ENCODE peak calls at places on chromosomes 3 and 15, in ten cellular contexts. One of them, this sample, is unnamed.

GRCh38 chr3:57228734-57229505 is 1.4 kb downstream of the APPL1 start:
- DNase-seq in gastrocnemius medialis: no peak
- DNase-seq in nucleus accumbens: no peak
- DNase-seq in KBM-7: peak; percentile 47
- DNase-seq in GM12864: no peak
- DNase-seq in brain microvascular endothelial cell: peak; percentile 29
- DNase-seq in CD4-positive, alpha-beta memory T cell: no peak
- DNase-seq in endodermal cell: no peak
- DNase-seq in H54: peak; percentile 25
- DNase-seq in AG08396: peak; percentile 65
- DNase-seq in this sample: peak; percentile 79

GRCh38 chr3:131699001-131699400 is 196.2 kb upstream of the MRPL3 start:
- DNase-seq in KBM-7: no peak
- DNase-seq in CD4-positive, alpha-beta memory T cell: no peak
- DNase-seq in GM12864: no peak
- DNase-seq in endodermal cell: no peak
- DNase-seq in nucleus accumbens: no peak
- DNase-seq in gastrocnemius medialis: no peak
- DNase-seq in brain microvascular endothelial cell: no peak
- DNase-seq in H54: no peak
- DNase-seq in AG08396: no peak
- DNase-seq in this sample: no peak

GRCh38 chr3:10116138-10116460 is 624 bp downstream of the BRK1 start:
- DNase-seq in brain microvascular endothelial cell: peak; percentile 53
- DNase-seq in AG08396: peak; percentile 34
- DNase-seq in nucleus accumbens: no peak
- DNase-seq in gastrocnemius medialis: no peak
- DNase-seq in CD4-positive, alpha-beta memory T cell: no peak
- DNase-seq in H54: peak; percentile 17
- DNase-seq in GM12864: no peak
- DNase-seq in KBM-7: peak; percentile 62
- DNase-seq in endodermal cell: no peak
- DNase-seq in this sample: peak; percentile 26

GRCh38 chr3:140236836-140237476 is 302.0 kb downstream of the CLSTN2 start:
- DNase-seq in gastrocnemius medialis: no peak
- DNase-seq in KBM-7: no peak
- DNase-seq in nucleus accumbens: no peak
- DNase-seq in GM12864: no peak
- DNase-seq in endodermal cell: no peak
- DNase-seq in H54: no peak
- DNase-seq in AG08396: no peak
- DNase-seq in brain microvascular endothelial cell: no peak
- DNase-seq in CD4-positive, alpha-beta memory T cell: no peak
- DNase-seq in this sample: no peak

GRCh38 chr3:128343287-128344045 is 123.2 kb downstream of the DNAJB8 start:
- DNase-seq in endodermal cell: peak; percentile 83
- DNase-seq in gastrocnemius medialis: no peak
- DNase-seq in brain microvascular endothelial cell: peak; percentile 40
- DNase-seq in H54: peak; percentile 39
- DNase-seq in GM12864: no peak
- DNase-seq in AG08396: peak; percentile 26
- DNase-seq in CD4-positive, alpha-beta memory T cell: no peak
- DNase-seq in KBM-7: peak; percentile 50
- DNase-seq in nucleus accumbens: no peak
- DNase-seq in this sample: no peak

GRCh38 chr15:67701669-67702068 is 123.6 kb upstream of the SKOR1 start:
- DNase-seq in H54: no peak
- DNase-seq in CD4-positive, alpha-beta memory T cell: no peak
- DNase-seq in brain microvascular endothelial cell: no peak
- DNase-seq in endodermal cell: no peak
- DNase-seq in GM12864: no peak
- DNase-seq in gastrocnemius medialis: no peak
- DNase-seq in AG08396: peak; percentile 5
- DNase-seq in nucleus accumbens: no peak
- DNase-seq in KBM-7: no peak
- DNase-seq in this sample: peak; percentile 46

GRCh38 chr3:113516115-113516505 is 1.2 kb upstream of the SPICE1 start:
- DNase-seq in KBM-7: no peak
- DNase-seq in endodermal cell: no peak
- DNase-seq in AG08396: no peak
- DNase-seq in brain microvascular endothelial cell: no peak
- DNase-seq in H54: no peak
- DNase-seq in nucleus accumbens: no peak
- DNase-seq in CD4-positive, alpha-beta memory T cell: no peak
- DNase-seq in gastrocnemius medialis: no peak
- DNase-seq in GM12864: no peak
- DNase-seq in this sample: no peak

GRCh38 chr15:82062479-82062878 is 16.7 kb upstream of the MEX3B start:
- DNase-seq in H54: no peak
- DNase-seq in CD4-positive, alpha-beta memory T cell: no peak
- DNase-seq in GM12864: no peak
- DNase-seq in brain microvascular endothelial cell: no peak
- DNase-seq in AG08396: no peak
- DNase-seq in KBM-7: no peak
- DNase-seq in endodermal cell: no peak
- DNase-seq in nucleus accumbens: no peak
- DNase-seq in gastrocnemius medialis: no peak
- DNase-seq in this sample: no peak

GRCh38 chr3:152202976-152203626 is 65.6 kb upstream of the MBNL1 start:
- DNase-seq in H54: no peak
- DNase-seq in brain microvascular endothelial cell: no peak
- DNase-seq in CD4-positive, alpha-beta memory T cell: no peak
- DNase-seq in GM12864: no peak
- DNase-seq in AG08396: no peak
- DNase-seq in nucleus accumbens: no peak
- DNase-seq in gastrocnemius medialis: no peak
- DNase-seq in KBM-7: peak; percentile 40
- DNase-seq in endodermal cell: no peak
- DNase-seq in this sample: no peak

GRCh38 chr15:34588046-34588674 is 4.7 kb upstream of the GOLGA8B start:
- DNase-seq in gastrocnemius medialis: no peak
- DNase-seq in endodermal cell: peak; percentile 82
- DNase-seq in brain microvascular endothelial cell: peak; percentile 80
- DNase-seq in KBM-7: peak; percentile 82
- DNase-seq in nucleus accumbens: peak; percentile 14
- DNase-seq in GM12864: no peak
- DNase-seq in H54: peak; percentile 40
- DNase-seq in AG08396: peak; percentile 72
- DNase-seq in CD4-positive, alpha-beta memory T cell: peak; percentile 68
- DNase-seq in this sample: no peak

GRCh38 chr3:132242095-132242494 is 75.1 kb upstream of the ACP3 start:
- DNase-seq in brain microvascular endothelial cell: no peak
- DNase-seq in H54: no peak
- DNase-seq in AG08396: no peak
- DNase-seq in gastrocnemius medialis: no peak
- DNase-seq in GM12864: no peak
- DNase-seq in nucleus accumbens: no peak
- DNase-seq in KBM-7: no peak
- DNase-seq in CD4-positive, alpha-beta memory T cell: no peak
- DNase-seq in endodermal cell: no peak
- DNase-seq in this sample: no peak

GRCh38 chr15:67043939-67044771 is 21.2 kb upstream of the SMAD3 start:
- DNase-seq in AG08396: peak; percentile 70
- DNase-seq in gastrocnemius medialis: no peak
- DNase-seq in nucleus accumbens: no peak
- DNase-seq in endodermal cell: peak; percentile 91
- DNase-seq in H54: peak; percentile 53
- DNase-seq in CD4-positive, alpha-beta memory T cell: no peak
- DNase-seq in brain microvascular endothelial cell: no peak
- DNase-seq in GM12864: no peak
- DNase-seq in KBM-7: no peak
- DNase-seq in this sample: peak; percentile 100

GRCh38 chr3:31198890-31199289 is 304.4 kb upstream of the GADL1 start:
- DNase-seq in endodermal cell: no peak
- DNase-seq in nucleus accumbens: no peak
- DNase-seq in gastrocnemius medialis: no peak
- DNase-seq in KBM-7: no peak
- DNase-seq in AG08396: no peak
- DNase-seq in CD4-positive, alpha-beta memory T cell: no peak
- DNase-seq in brain microvascular endothelial cell: no peak
- DNase-seq in GM12864: no peak
- DNase-seq in H54: no peak
- DNase-seq in this sample: no peak

GRCh38 chr15:66588971-66589370 is 23.2 kb upstream of the LCTL start:
- DNase-seq in gastrocnemius medialis: no peak
- DNase-seq in brain microvascular endothelial cell: no peak
- DNase-seq in nucleus accumbens: no peak
- DNase-seq in AG08396: no peak
- DNase-seq in CD4-positive, alpha-beta memory T cell: no peak
- DNase-seq in endodermal cell: peak; percentile 75
- DNase-seq in GM12864: no peak
- DNase-seq in KBM-7: no peak
- DNase-seq in H54: no peak
- DNase-seq in this sample: no peak

GRCh38 chr3:124630994-124631393 is 99.3 kb upstream of the UMPS start:
- DNase-seq in KBM-7: no peak
- DNase-seq in CD4-positive, alpha-beta memory T cell: no peak
- DNase-seq in H54: no peak
- DNase-seq in endodermal cell: no peak
- DNase-seq in brain microvascular endothelial cell: no peak
- DNase-seq in gastrocnemius medialis: no peak
- DNase-seq in AG08396: no peak
- DNase-seq in GM12864: no peak
- DNase-seq in nucleus accumbens: no peak
- DNase-seq in this sample: no peak

GRCh38 chr3:105367063-105367405 is 325 bp downstream of the ALCAM start:
- DNase-seq in H54: no peak
- DNase-seq in AG08396: no peak
- DNase-seq in GM12864: no peak
- DNase-seq in endodermal cell: no peak
- DNase-seq in KBM-7: no peak
- DNase-seq in nucleus accumbens: no peak
- DNase-seq in gastrocnemius medialis: no peak
- DNase-seq in CD4-positive, alpha-beta memory T cell: peak; percentile 72
- DNase-seq in brain microvascular endothelial cell: no peak
- DNase-seq in this sample: no peak

GRCh38 chr3:52086461-52086860 is 30.1 kb upstream of the DUSP7 start:
- DNase-seq in H54: no peak
- DNase-seq in KBM-7: no peak
- DNase-seq in CD4-positive, alpha-beta memory T cell: no peak
- DNase-seq in AG08396: no peak
- DNase-seq in GM12864: no peak
- DNase-seq in gastrocnemius medialis: no peak
- DNase-seq in nucleus accumbens: no peak
- DNase-seq in brain microvascular endothelial cell: no peak
- DNase-seq in endodermal cell: no peak
- DNase-seq in this sample: no peak

GRCh38 chr3:128036119-128036518 is 16.1 kb upstream of the SEC61A1 start:
- DNase-seq in GM12864: no peak
- DNase-seq in CD4-positive, alpha-beta memory T cell: no peak
- DNase-seq in brain microvascular endothelial cell: no peak
- DNase-seq in KBM-7: no peak
- DNase-seq in AG08396: no peak
- DNase-seq in endodermal cell: no peak
- DNase-seq in gastrocnemius medialis: no peak
- DNase-seq in nucleus accumbens: no peak
- DNase-seq in H54: no peak
- DNase-seq in this sample: no peak

GRCh38 chr3:194638991-194639605 is 5.9 kb upstream of the TMEM44 start:
- DNase-seq in KBM-7: no peak
- DNase-seq in brain microvascular endothelial cell: no peak
- DNase-seq in gastrocnemius medialis: no peak
- DNase-seq in GM12864: no peak
- DNase-seq in AG08396: no peak
- DNase-seq in H54: no peak
- DNase-seq in CD4-positive, alpha-beta memory T cell: no peak
- DNase-seq in endodermal cell: no peak
- DNase-seq in nucleus accumbens: no peak
- DNase-seq in this sample: no peak

GRCh38 chr3:9602620-9603019 is 46.7 kb upstream of the MTMR14 start:
- DNase-seq in H54: no peak
- DNase-seq in endodermal cell: no peak
- DNase-seq in GM12864: no peak
- DNase-seq in AG08396: no peak
- DNase-seq in brain microvascular endothelial cell: no peak
- DNase-seq in CD4-positive, alpha-beta memory T cell: no peak
- DNase-seq in KBM-7: no peak
- DNase-seq in gastrocnemius medialis: no peak
- DNase-seq in nucleus accumbens: no peak
- DNase-seq in this sample: no peak

GRCh38 chr3:137761099-137761562 is 3.0 kb upstream of the SOX14 start:
- DNase-seq in H54: no peak
- DNase-seq in nucleus accumbens: no peak
- DNase-seq in brain microvascular endothelial cell: no peak
- DNase-seq in gastrocnemius medialis: no peak
- DNase-seq in GM12864: no peak
- DNase-seq in AG08396: no peak
- DNase-seq in CD4-positive, alpha-beta memory T cell: no peak
- DNase-seq in endodermal cell: peak; percentile 64
- DNase-seq in KBM-7: no peak
- DNase-seq in this sample: no peak

GRCh38 chr15:45762726-45763125 is 127.9 kb downstream of the SQOR start:
- DNase-seq in KBM-7: no peak
- DNase-seq in brain microvascular endothelial cell: no peak
- DNase-seq in AG08396: no peak
- DNase-seq in H54: no peak
- DNase-seq in nucleus accumbens: no peak
- DNase-seq in GM12864: no peak
- DNase-seq in CD4-positive, alpha-beta memory T cell: no peak
- DNase-seq in endodermal cell: no peak
- DNase-seq in gastrocnemius medialis: no peak
- DNase-seq in this sample: no peak